ENCODE peak calls at places on chromosomes 16 and 17, in four cellular contexts. Z is left ventricle myocardium inferior, W is epithelial cell of prostate, C is cardiac muscle cell. L is an unnamed sample.
A peak's percentile ranks its signal among the peaks of the same experiment; 100 is the strongest.

GRCh38 chr17:63550816-63551639 is 751 bp downstream of the DCAF7 start:
- DNase-seq in Z (no peak), W (no peak), C (peak; percentile 49), L (no peak)

GRCh38 chr17:55056530-55056929 is 88.0 kb downstream of the STXBP4 start:
- DNase-seq in Z (no peak), W (no peak), C (peak; percentile 11), L (no peak)

GRCh38 chr17:2158011-2158410 is 103.1 kb downstream of the HIC1 start:
- DNase-seq in Z (no peak), W (no peak), C (peak; percentile 98), L (no peak)

GRCh38 chr17:65278050-65278819 is 141.1 kb downstream of the RGS9 start:
- DNase-seq in Z (no peak), W (no peak), C (peak; percentile 73), L (no peak)

GRCh38 chr17:37608369-37609169 is 649 bp downstream of the SYNRG start:
- DNase-seq in Z (no peak), W (no peak), C (peak; percentile 38), L (no peak)

GRCh38 chr16:75266738-75267630 is 15.6 kb upstream of the BCAR1 start:
- DNase-seq in Z (no peak), W (no peak), C (no peak), L (no peak)

GRCh38 chr17:38706625-38707298 is 1.7 kb downstream of the MLLT6 start:
- DNase-seq in Z (no peak), W (no peak), C (no peak), L (no peak)

GRCh38 chr17:73342057-73342522 is 30.3 kb upstream of the CDC42EP4 start:
- DNase-seq in Z (peak; percentile 53), W (no peak), C (peak; percentile 97), L (no peak)

GRCh38 chr17:83073389-83074063 is 5.9 kb upstream of the METRNL start:
- DNase-seq in Z (peak; percentile 52), W (no peak), C (peak; percentile 26), L (no peak)

GRCh38 chr16:55526448-55526847 is 17.6 kb downstream of the LPCAT2 start:
- DNase-seq in Z (no peak), W (no peak), C (peak; percentile 58), L (no peak)

GRCh38 chr17:39777534-39778365 is 40.0 kb downstream of the GRB7 start:
- DNase-seq in Z (no peak), W (no peak), C (no peak), L (no peak)

GRCh38 chr17:7022791-7023571 is at the start of gene BCL6B:
- DNase-seq in Z (no peak), W (no peak), C (no peak), L (no peak)

GRCh38 chr16:600781-601180 is 10.9 kb downstream of the RAB40C start:
- DNase-seq in Z (no peak), W (no peak), C (no peak), L (no peak)

GRCh38 chr16:53052519-53053501 is at the start of gene CHD9NB:
- DNase-seq in Z (no peak), W (peak; percentile 98), C (peak; percentile 86), L (no peak)

GRCh38 chr16:75483222-75483621 is 12.0 kb downstream of the CHST6 start:
- DNase-seq in Z (no peak), W (peak; percentile 98), C (no peak), L (no peak)

GRCh38 chr16:20763461-20764232 is at the start of gene ACSM3:
- DNase-seq in Z (no peak), W (peak; percentile 39), C (peak; percentile 84), L (peak; percentile 45)

GRCh38 chr16:26981266-26981938 is 85.3 kb upstream of the C16orf82 start:
- DNase-seq in Z (no peak), W (no peak), C (peak; percentile 5), L (no peak)

GRCh38 chr17:66287911-66288310 is 14.5 kb upstream of the PRKCA start:
- DNase-seq in Z (no peak), W (no peak), C (no peak), L (no peak)

GRCh38 chr16:3729161-3730112 is 12.1 kb upstream of the TRAP1 start:
- DNase-seq in Z (no peak), W (no peak), C (no peak), L (no peak)

GRCh38 chr17:65519471-65519870 is 42.0 kb downstream of the AXIN2 start:
- DNase-seq in Z (no peak), W (no peak), C (no peak), L (no peak)

GRCh38 chr16:4882261-4882632 is 35.0 kb downstream of the UBN1 start:
- DNase-seq in Z (no peak), W (no peak), C (peak; percentile 72), L (no peak)

GRCh38 chr17:12040478-12040877 is 19.8 kb downstream of the MAP2K4 start:
- DNase-seq in Z (no peak), W (no peak), C (no peak), L (no peak)

GRCh38 chr16:48385272-48385953 is at the start of gene SIAH1:
- DNase-seq in Z (peak; percentile 87), W (no peak), C (peak; percentile 89), L (no peak)

GRCh38 chr17:69423450-69423849 is 9.0 kb downstream of the MAP2K6 start:
- DNase-seq in Z (no peak), W (no peak), C (no peak), L (no peak)

GRCh38 chr17:4953461-4953961 is 2.6 kb downstream of the ENO3 start:
- DNase-seq in Z (no peak), W (no peak), C (peak; percentile 51), L (no peak)

GRCh38 chr16:67613808-67614207 is 31.1 kb upstream of the CARMIL2 start:
- DNase-seq in Z (no peak), W (no peak), C (no peak), L (no peak)

GRCh38 chr17:18219016-18219415 is 6.4 kb upstream of the LLGL1 start:
- DNase-seq in Z (peak; percentile 49), W (no peak), C (peak; percentile 84), L (no peak)

DNA sequence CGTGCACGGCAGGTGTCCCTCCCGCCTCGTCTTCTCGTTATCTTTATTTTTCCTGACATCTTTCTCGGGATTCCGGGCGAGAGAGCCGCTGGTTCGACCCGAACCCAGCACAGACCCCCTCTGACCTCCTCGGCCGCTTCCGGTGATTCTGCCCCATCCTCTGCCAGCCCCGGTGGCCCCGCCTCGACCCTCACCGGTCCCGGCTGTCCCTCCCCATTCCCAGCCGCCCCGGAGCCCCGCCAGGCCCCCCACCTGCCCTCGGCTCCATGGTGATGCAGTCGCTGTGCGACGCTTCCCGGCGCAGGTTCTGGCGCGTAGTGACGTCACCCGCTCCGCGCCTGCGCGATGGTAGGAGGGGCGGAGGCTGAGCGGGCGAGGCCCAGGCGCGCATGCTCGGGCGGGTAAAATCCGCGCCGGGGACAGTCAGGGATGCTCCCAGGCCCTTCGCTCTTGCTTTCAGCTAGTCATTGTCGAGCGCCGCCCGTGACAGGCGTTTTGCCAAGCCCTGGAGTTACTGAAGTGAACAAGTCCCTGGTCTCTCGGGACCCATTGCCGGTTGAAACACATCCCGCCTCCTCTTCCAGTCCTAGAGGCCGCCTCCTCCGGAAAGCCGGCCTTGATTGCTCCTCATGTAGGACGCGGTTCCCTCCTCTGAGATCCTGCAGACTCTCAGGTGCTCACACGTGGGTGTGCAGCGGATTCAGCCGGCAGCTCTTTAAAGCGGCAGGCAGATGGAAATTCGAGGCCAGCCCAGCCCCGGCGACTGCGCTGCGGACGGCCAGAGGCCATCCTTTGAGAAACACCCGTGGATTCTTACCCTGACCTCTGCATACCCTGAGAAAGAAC is at the start of gene MTHFSD:
- DNase-seq in Z (peak; percentile 92), W (peak; percentile 44), C (peak; percentile 95), L (peak; percentile 79)
- H3K27ac ChIP-seq in Z (peak within 1 kb of the TSS; percentile 86), W (peak within 1 kb of the TSS; percentile 50), C (peak within 1 kb of the TSS; percentile 87), L (no peak within 1 kb of the TSS)

GRCh38 chr17:42153919-42154491 is 784 bp downstream of the RAB5C start:
- DNase-seq in Z (no peak), W (no peak), C (peak; percentile 41), L (no peak)
- H3K27ac ChIP-seq in Z (peak overlapping the region; percentile 91), W (peak overlapping the region; percentile 66), C (peak overlapping the region; percentile 66), L (no peak overlapping the region)

GRCh38 chr16:50697421-50697715 is 4.0 kb downstream of the NOD2 start:
- DNase-seq in Z (no peak), W (no peak), C (no peak), L (no peak)

GRCh38 chr16:50697881-50698767 is 4.7 kb downstream of the NOD2 start:
- DNase-seq in Z (no peak), W (no peak), C (peak; percentile 46), L (no peak)

GRCh38 chr16:50696575-50697420 is 3.4 kb downstream of the NOD2 start:
- DNase-seq in Z (peak; percentile 81), W (peak; percentile 92), C (peak; percentile 79), L (no peak)

GRCh38 chr16:50702725-50703124 is 9.3 kb downstream of the NOD2 start:
- DNase-seq in Z (no peak), W (no peak), C (no peak), L (no peak)

DNA sequence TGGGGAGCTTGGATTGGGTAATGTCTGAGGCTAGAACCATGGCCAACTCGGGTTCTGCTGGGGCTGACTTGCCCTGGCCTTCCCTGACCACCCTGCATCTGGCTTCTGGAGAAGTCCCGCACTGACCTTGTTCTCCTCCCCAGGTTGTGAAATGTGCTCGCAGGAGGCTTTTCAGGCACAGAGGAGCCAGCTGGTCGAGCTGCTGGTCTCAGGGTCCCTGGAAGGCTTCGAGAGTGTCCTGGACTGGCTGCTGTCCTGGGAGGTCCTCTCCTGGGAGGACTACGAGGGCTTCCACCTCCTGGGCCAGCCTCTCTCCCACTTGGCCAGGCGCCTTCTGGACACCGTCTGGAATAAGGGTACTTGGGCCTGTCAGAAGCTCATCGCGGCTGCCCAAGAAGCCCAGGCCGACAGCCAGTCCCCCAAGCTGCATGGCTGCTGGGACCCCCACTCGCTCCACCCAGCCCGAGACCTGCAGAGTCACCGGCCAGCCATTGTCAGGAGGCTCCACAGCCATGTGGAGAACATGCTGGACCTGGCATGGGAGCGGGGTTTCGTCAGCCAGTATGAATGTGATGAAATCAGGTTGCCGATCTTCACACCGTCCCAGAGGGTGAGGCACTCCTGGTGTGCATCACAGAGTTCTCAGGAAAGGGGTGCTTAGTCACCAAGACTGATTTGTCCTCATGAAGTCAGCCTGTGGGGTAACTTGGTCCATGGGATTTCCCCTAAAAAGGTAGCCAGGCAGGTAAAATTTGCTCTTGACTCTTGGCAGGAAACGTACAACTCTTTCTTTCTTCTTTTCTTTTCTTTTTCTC is 6.1 kb downstream of the NOD2 start:
- DNase-seq in Z (no peak), W (peak; percentile 97), C (peak; percentile 64), L (no peak)
- H3K27ac ChIP-seq in Z (peak overlapping the region; percentile 20), W (peak overlapping the region; percentile 83), C (no peak overlapping the region), L (no peak overlapping the region)

DNA sequence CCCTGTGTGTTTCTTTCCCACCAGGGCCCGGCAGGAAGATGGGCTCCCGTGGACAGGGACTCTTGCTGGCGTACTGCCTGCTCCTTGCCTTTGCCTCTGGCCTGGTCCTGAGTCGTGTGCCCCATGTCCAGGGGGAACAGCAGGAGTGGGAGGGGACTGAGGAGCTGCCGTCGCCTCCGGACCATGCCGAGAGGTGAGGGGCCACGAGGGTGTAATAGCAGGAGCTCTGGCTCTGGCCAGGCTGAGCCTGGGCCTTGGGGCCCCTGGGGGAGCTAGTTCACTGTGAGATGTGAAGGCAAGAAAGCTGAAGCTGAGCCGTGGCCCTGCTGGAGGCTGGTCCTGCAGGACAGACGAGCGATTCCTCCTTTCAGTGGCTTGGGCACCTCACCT is 20.0 kb downstream of the C1QTNF1 start:
- DNase-seq in Z (no peak), W (no peak), C (no peak), L (no peak)
- H3K27ac ChIP-seq in Z (no peak overlapping the region), W (no peak overlapping the region), C (no peak overlapping the region), L (no peak overlapping the region)